ENCODE peak calls at places on chromosomes 5 and 9, in four cellular contexts. One of them, this sample, is unnamed.

GRCh38 chr5:82360043-82360442 is 81.9 kb upstream of the RPS23 start:
- DNase-seq in HepG2: no peak
- DNase-seq in GM12878: no peak
- DNase-seq in K562: no peak
- DNase-seq in this sample: no peak

GRCh38 chr5:113652161-113652560 is 138.7 kb downstream of the YTHDC2 start:
- DNase-seq in HepG2: no peak
- DNase-seq in GM12878: no peak
- DNase-seq in K562: no peak
- DNase-seq in this sample: no peak

GRCh38 chr5:147784596-147784995 is 2.1 kb upstream of the JAKMIP2 start:
- DNase-seq in HepG2: no peak
- DNase-seq in GM12878: no peak
- DNase-seq in K562: no peak
- DNase-seq in this sample: no peak

GRCh38 chr9:23630488-23630887 is 195.6 kb downstream of the ELAVL2 start:
- DNase-seq in HepG2: no peak
- DNase-seq in GM12878: no peak
- DNase-seq in K562: no peak
- DNase-seq in this sample: no peak

GRCh38 chr9:81656004-81656403 is 33.3 kb downstream of the TLE1 start:
- DNase-seq in HepG2: peak; percentile 21
- DNase-seq in GM12878: peak; percentile 31
- DNase-seq in K562: no peak
- DNase-seq in this sample: no peak

GRCh38 chr5:142958933-142959682 is 188.9 kb downstream of the ARHGAP26 start:
- DNase-seq in HepG2: no peak
- DNase-seq in GM12878: no peak
- DNase-seq in K562: no peak
- DNase-seq in this sample: no peak

GRCh38 chr5:103271570-103272289 is 13.2 kb downstream of the MACIR start:
- DNase-seq in HepG2: no peak
- DNase-seq in GM12878: no peak
- DNase-seq in K562: no peak
- DNase-seq in this sample: peak; percentile 24

GRCh38 chr5:122077451-122078115 is 476 bp downstream of the LOX start:
- DNase-seq in HepG2: peak; percentile 13
- DNase-seq in GM12878: no peak
- DNase-seq in K562: no peak
- DNase-seq in this sample: peak; percentile 4

GRCh38 chr5:121968910-121969607 is 7.3 kb downstream of the SRFBP1 start:
- DNase-seq in HepG2: no peak
- DNase-seq in GM12878: no peak
- DNase-seq in K562: no peak
- DNase-seq in this sample: peak; percentile 14

GRCh38 chr9:124735121-124735520 is 36.0 kb downstream of the NR6A1 start:
- DNase-seq in HepG2: peak; percentile 44
- DNase-seq in GM12878: no peak
- DNase-seq in K562: no peak
- DNase-seq in this sample: no peak

GRCh38 chr5:173638126-173638525 is 21.7 kb upstream of the BOD1 start:
- DNase-seq in HepG2: no peak
- DNase-seq in GM12878: no peak
- DNase-seq in K562: no peak
- DNase-seq in this sample: no peak

GRCh38 chr5:74633710-74634109 is 6.8 kb downstream of the ENC1 start:
- DNase-seq in HepG2: no peak
- DNase-seq in GM12878: no peak
- DNase-seq in K562: no peak
- DNase-seq in this sample: no peak

GRCh38 chr5:74629326-74629725 is 11.2 kb downstream of the ENC1 start:
- DNase-seq in HepG2: no peak
- DNase-seq in GM12878: no peak
- DNase-seq in K562: no peak
- DNase-seq in this sample: no peak

GRCh38 chr5:74632947-74633356 is 7.6 kb downstream of the ENC1 start:
- DNase-seq in HepG2: peak; percentile 68
- DNase-seq in GM12878: no peak
- DNase-seq in K562: no peak
- DNase-seq in this sample: no peak

GRCh38 chr5:74630387-74631087 is 10.0 kb downstream of the ENC1 start:
- DNase-seq in HepG2: no peak
- DNase-seq in GM12878: no peak
- DNase-seq in K562: no peak
- DNase-seq in this sample: peak; percentile 71

GRCh38 chr5:74631088-74631960 is 9.2 kb downstream of the ENC1 start:
- DNase-seq in HepG2: no peak
- DNase-seq in GM12878: peak; percentile 97
- DNase-seq in K562: no peak
- DNase-seq in this sample: peak; percentile 57
- H3K4me1 ChIP-seq in HepG2: peaks cover 99% of the 10 kb centered on the region
- H3K4me1 ChIP-seq in GM12878: peaks cover 30% of the 10 kb centered on the region
- H3K4me1 ChIP-seq in K562: peaks cover 3% of the 10 kb centered on the region
- H3K4me1 ChIP-seq in this sample: peaks cover 62% of the 10 kb centered on the region

GRCh38 chr9:130633336-130634190 is 30.8 kb upstream of the PRDM12 start:
- DNase-seq in HepG2: no peak
- DNase-seq in GM12878: no peak
- DNase-seq in K562: no peak
- DNase-seq in this sample: no peak

GRCh38 chr9:130635721-130636647 is 28.4 kb upstream of the PRDM12 start:
- DNase-seq in HepG2: no peak
- DNase-seq in GM12878: no peak
- DNase-seq in K562: no peak
- DNase-seq in this sample: no peak

GRCh38 chr9:130635306-130635705 is 29.1 kb upstream of the PRDM12 start:
- DNase-seq in HepG2: no peak
- DNase-seq in GM12878: no peak
- DNase-seq in K562: no peak
- DNase-seq in this sample: no peak

GRCh38 chr9:130634191-130634768 is 30.1 kb upstream of the PRDM12 start:
- DNase-seq in HepG2: no peak
- DNase-seq in GM12878: no peak
- DNase-seq in K562: no peak
- DNase-seq in this sample: no peak

GRCh38 chr9:130634801-130635200 is 29.6 kb upstream of the PRDM12 start:
- DNase-seq in HepG2: no peak
- DNase-seq in GM12878: no peak
- DNase-seq in K562: no peak
- DNase-seq in this sample: no peak
- TF ChIP-seq SMC3 in HepG2: no peak
- TF ChIP-seq SMC3 in GM12878: no peak
- TF ChIP-seq SMC3 in K562: no peak
- TF ChIP-seq SMC3 in this sample: no peak

GRCh38 chr9:16205455-16205854 is 652.6 kb downstream of the CCDC171 start:
- DNase-seq in HepG2: no peak
- DNase-seq in GM12878: no peak
- DNase-seq in K562: no peak
- DNase-seq in this sample: no peak

GRCh38 chr9:16202221-16202620 is 649.4 kb downstream of the CCDC171 start:
- DNase-seq in HepG2: no peak
- DNase-seq in GM12878: no peak
- DNase-seq in K562: no peak
- DNase-seq in this sample: no peak

GRCh38 chr9:16206560-16206959 is 653.7 kb downstream of the CCDC171 start:
- DNase-seq in HepG2: no peak
- DNase-seq in GM12878: no peak
- DNase-seq in K562: no peak
- DNase-seq in this sample: no peak

GRCh38 chr9:16203735-16204573 is 651.1 kb downstream of the CCDC171 start:
- DNase-seq in HepG2: no peak
- DNase-seq in GM12878: no peak
- DNase-seq in K562: no peak
- DNase-seq in this sample: no peak

GRCh38 chr9:16202913-16203734 is 650.3 kb downstream of the CCDC171 start:
- DNase-seq in HepG2: no peak
- DNase-seq in GM12878: no peak
- DNase-seq in K562: no peak
- DNase-seq in this sample: peak; percentile 90
- TF ChIP-seq POLR2AphosphoS2 in HepG2: no peak
- TF ChIP-seq POLR2AphosphoS2 in GM12878: no peak
- TF ChIP-seq POLR2AphosphoS2 in K562: no peak
- TF ChIP-seq POLR2AphosphoS2 in this sample: no peak

DNA sequence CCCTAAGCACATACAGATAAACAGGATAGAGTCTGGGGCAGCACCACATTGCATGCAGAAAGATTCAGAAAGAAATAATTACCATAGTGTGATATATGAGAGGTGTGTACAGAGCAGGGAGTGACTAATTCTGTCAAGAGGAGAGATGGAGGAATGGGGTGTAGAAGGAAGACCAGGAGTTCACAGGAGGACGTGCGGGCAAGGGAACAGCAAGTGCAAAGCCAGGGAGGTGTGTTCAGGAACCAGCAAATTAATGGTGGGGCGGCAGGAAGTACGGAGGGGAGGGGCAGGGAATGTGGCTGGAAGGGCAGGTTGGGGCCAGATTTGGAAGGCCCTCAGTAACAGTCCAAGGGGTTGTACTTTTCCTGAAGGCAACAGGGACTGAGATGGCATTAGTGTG is 17.4 kb downstream of the EGR1 start:
- DNase-seq in HepG2: no peak
- DNase-seq in GM12878: no peak
- DNase-seq in K562: no peak
- DNase-seq in this sample: no peak
- H3K4me1 ChIP-seq in HepG2: no peaks in the 10 kb centered on the region
- H3K4me1 ChIP-seq in GM12878: no peaks in the 10 kb centered on the region
- H3K4me1 ChIP-seq in K562: peaks cover 5% of the 10 kb centered on the region
- H3K4me1 ChIP-seq in this sample: no peaks in the 10 kb centered on the region

DNA sequence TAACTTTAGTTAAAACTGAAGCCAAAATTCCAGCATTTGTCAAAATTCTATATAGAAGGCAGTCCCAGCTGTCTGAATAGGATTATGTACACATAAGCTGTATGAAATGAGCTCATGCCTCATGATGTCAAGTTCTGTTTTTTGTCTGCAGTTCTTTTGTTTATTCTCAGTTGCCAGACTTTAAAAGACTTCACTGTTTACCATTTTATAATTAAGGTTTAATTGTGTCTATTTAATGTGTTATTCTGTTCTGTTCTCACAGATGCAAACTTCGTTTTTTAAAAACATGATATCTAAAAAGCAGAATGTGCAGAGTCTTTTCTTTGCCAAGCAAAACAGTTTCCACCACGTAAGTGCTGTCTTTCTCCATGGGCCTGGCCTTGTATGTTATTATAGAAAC is 31.1 kb downstream of the ERAP1 start:
- DNase-seq in HepG2: no peak
- DNase-seq in GM12878: no peak
- DNase-seq in K562: no peak
- DNase-seq in this sample: no peak
- TF ChIP-seq SMC3 in HepG2: no peak
- TF ChIP-seq SMC3 in GM12878: no peak
- TF ChIP-seq SMC3 in K562: no peak
- TF ChIP-seq SMC3 in this sample: no peak

DNA sequence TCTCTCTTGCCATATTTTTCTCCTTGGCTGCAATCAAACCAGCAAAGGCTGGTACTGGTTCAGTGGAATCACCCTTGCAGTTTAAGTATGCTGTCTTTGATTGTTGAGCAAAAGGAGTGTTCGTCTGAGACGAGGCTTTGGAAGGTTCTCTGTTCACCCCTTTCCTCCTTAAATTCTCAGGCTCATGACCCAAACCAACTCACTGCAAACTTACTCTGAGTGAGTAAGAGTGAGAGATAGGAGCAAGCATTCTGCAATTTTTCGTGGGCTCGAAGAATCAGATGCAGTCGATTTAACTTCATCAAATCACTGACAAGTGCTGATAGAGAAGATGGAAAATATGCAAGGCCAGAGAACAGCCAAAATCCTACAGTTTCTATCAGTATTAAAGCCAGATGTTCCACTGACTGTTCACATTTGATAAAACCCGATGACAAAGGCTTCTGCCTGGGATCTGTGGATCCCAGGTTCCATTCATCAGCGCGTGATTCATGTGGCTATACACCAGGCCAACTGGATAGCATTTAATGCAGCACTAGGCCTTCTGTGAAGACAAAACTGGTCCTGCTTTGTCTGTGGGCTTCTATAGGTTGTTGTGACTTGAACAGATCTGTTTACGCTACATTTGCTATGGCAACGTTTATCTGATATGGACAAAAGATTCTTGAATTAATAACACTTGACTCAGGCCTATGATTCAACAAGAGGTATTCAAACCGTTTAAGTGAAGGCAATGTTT is 251.3 kb downstream of the NFIB start:
- DNase-seq in HepG2: no peak
- DNase-seq in GM12878: no peak
- DNase-seq in K562: no peak
- DNase-seq in this sample: no peak
- TF ChIP-seq POLR2AphosphoS2 in HepG2: no peak
- TF ChIP-seq POLR2AphosphoS2 in GM12878: no peak
- TF ChIP-seq POLR2AphosphoS2 in K562: no peak
- TF ChIP-seq POLR2AphosphoS2 in this sample: no peak

GRCh38 chr5:1136814-1137213 is 25.0 kb upstream of the SLC12A7 start:
- DNase-seq in HepG2: no peak
- DNase-seq in GM12878: no peak
- DNase-seq in K562: no peak
- DNase-seq in this sample: no peak
- H3K4me1 ChIP-seq in HepG2: peaks cover 85% of the 10 kb centered on the region
- H3K4me1 ChIP-seq in GM12878: peaks cover 29% of the 10 kb centered on the region
- H3K4me1 ChIP-seq in K562: peaks cover 40% of the 10 kb centered on the region
- H3K4me1 ChIP-seq in this sample: peaks cover 5% of the 10 kb centered on the region

DNA sequence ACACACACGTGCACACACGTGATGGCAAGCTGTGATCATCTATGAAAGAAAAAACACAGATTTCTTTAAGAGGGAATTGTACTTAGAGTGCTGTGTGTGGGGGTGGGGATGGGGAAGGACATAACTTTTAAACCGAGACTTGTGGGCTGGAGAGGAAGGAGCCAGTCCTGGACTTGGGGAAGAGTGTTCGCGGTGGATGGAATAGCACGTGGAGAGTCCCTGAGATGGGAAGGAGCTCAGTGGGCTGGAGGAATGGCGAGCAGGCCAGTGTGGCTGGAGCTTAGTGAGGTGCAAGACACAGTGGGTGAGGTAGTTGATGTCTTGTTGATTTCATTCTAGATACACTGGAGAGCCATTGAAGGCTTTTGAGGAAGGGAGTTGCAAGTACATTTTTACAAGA is 78.5 kb downstream of the RGS3 start:
- DNase-seq in HepG2: no peak
- DNase-seq in GM12878: no peak
- DNase-seq in K562: no peak
- DNase-seq in this sample: no peak
- TF ChIP-seq SMC3 in HepG2: no peak
- TF ChIP-seq SMC3 in GM12878: no peak
- TF ChIP-seq SMC3 in K562: no peak
- TF ChIP-seq SMC3 in this sample: no peak